ENCODE peak calls at places on chromosomes 7 and 10, in five cellular contexts. K, D, X, P and L are unnamed samples.

GRCh38 chr10:36141786-36142560 is 499.9 kb upstream of the FZD8 start:
- DNase-seq in K (no peak), D (no peak), X (no peak), P (no peak), L (no peak)

GRCh38 chr10:73099141-73099540 is 2.5 kb upstream of the P4HA1 start:
- DNase-seq in K (no peak), D (no peak), X (no peak), P (no peak), L (no peak)

GRCh38 chr7:151814400-151814914 is 62.5 kb downstream of the PRKAG2 start:
- DNase-seq in K (no peak), D (no peak), X (no peak), P (no peak), L (no peak)

GRCh38 chr10:63901916-63902315 is 380.7 kb downstream of the REEP3 start:
- DNase-seq in K (no peak), D (no peak), X (no peak), P (no peak), L (no peak)

GRCh38 chr7:134890246-134891240 is 95.8 kb upstream of the AGBL3 start:
- DNase-seq in K (no peak), D (no peak), X (no peak), P (no peak), L (no peak)

GRCh38 chr10:24935504-24936292 is 16.7 kb downstream of the PRTFDC1 start:
- DNase-seq in K (no peak), D (no peak), X (no peak), P (no peak), L (no peak)

GRCh38 chr10:74289956-74290355 is 138.9 kb downstream of the ADK start:
- DNase-seq in K (no peak), D (no peak), X (no peak), P (no peak), L (no peak)

GRCh38 chr10:77287647-77288120 is 349.9 kb downstream of the KCNMA1 start:
- DNase-seq in K (no peak), D (no peak), X (no peak), P (no peak), L (no peak)

GRCh38 chr10:80205478-80206276 is at the start of gene ANXA11:
- DNase-seq in K (peak; percentile 93), D (peak; percentile 81), X (peak; percentile 92), P (peak; percentile 89), L (peak; percentile 91)

GRCh38 chr10:67836491-67836890 is 1.5 kb downstream of the DNAJC12 start:
- DNase-seq in K (no peak), D (no peak), X (no peak), P (no peak), L (no peak)

GRCh38 chr7:100968031-100968430 is 1.3 kb upstream of the MUC12 start:
- DNase-seq in K (no peak), D (no peak), X (no peak), P (no peak), L (no peak)

GRCh38 chr10:132497083-132497680 is 40.4 kb upstream of the INPP5A start:
- DNase-seq in K (no peak), D (no peak), X (no peak), P (no peak), L (no peak)

GRCh38 chr10:77770868-77771175 is 133.2 kb upstream of the KCNMA1 start:
- DNase-seq in K (no peak), D (no peak), X (no peak), P (no peak), L (no peak)

GRCh38 chr7:140656548-140657515 is 15.9 kb upstream of the ADCK2 start:
- DNase-seq in K (peak; percentile 75), D (no peak), X (peak; percentile 35), P (no peak), L (no peak)

GRCh38 chr10:23469596-23470237 is 30.8 kb downstream of the OTUD1 start:
- DNase-seq in K (no peak), D (no peak), X (no peak), P (no peak), L (no peak)

GRCh38 chr10:64846706-64847105 is 1325.5 kb downstream of the REEP3 start:
- DNase-seq in K (no peak), D (no peak), X (no peak), P (no peak), L (no peak)

GRCh38 chr10:126558881-126559280 is 111.6 kb downstream of the C10orf90 start:
- DNase-seq in K (no peak), D (no peak), X (no peak), P (no peak), L (no peak)

GRCh38 chr10:88858493-88858892 is 6.8 kb upstream of the ANKRD22 start:
- DNase-seq in K (no peak), D (no peak), X (no peak), P (no peak), L (no peak)

GRCh38 chr7:74290999-74291441 is 1.8 kb downstream of the CLIP2 start:
- DNase-seq in K (no peak), D (no peak), X (no peak), P (no peak), L (no peak)

GRCh38 chr7:33814958-33815735 is 90.2 kb upstream of the BMPER start:
- DNase-seq in K (no peak), D (no peak), X (no peak), P (no peak), L (no peak)

GRCh38 chr7:128827971-128828711 is 2.1 kb upstream of the FLNC start:
- DNase-seq in K (no peak), D (no peak), X (no peak), P (peak; percentile 41), L (peak; percentile 85)